ENCODE peak calls at places on chromosomes 13 and 19, in four cellular contexts. Z is uterus, C is GM23248, O is hepatocyte. R is an unnamed sample. For H3K9me3 and H3K27me3, the result is how much of the 10 kb centered on the place peaks cover.

GRCh38 chr19:17718988-17719711 is at the start of gene MAP1S:
- DNase-seq in C (peak), O (peak), Z (peak), R (peak)

GRCh38 chr19:5306531-5306930 is 34.1 kb downstream of the PTPRS start:
- DNase-seq in Z (no peak), C (no peak), O (no peak), R (no peak)

GRCh38 chr13:35865341-35866240 is 265.6 kb downstream of the DCLK1 start:
- DNase-seq in C (no peak), Z (no peak), O (no peak), R (no peak)

GRCh38 chr13:97322740-97323342 is 100.7 kb downstream of the MBNL2 start:
- DNase-seq in O (no peak), C (peak), Z (no peak), R (no peak)

GRCh38 chr19:28377077-28377476 is 835.9 kb downstream of the UQCRFS1 start:
- DNase-seq in Z (no peak), O (peak), C (peak), R (no peak)

GRCh38 chr19:39128511-39129079 is 3.0 kb downstream of the PAK4 start:
- DNase-seq in O (peak), Z (no peak), C (peak), R (no peak)

GRCh38 chr13:32969516-32969941 is 46.7 kb upstream of the KL start:
- DNase-seq in Z (peak), C (peak), O (peak), R (no peak)

GRCh38 chr13:27621116-27621365 is 651 bp upstream of the POLR1D start:
- DNase-seq in O (no peak), Z (no peak), C (no peak), R (no peak)

GRCh38 chr13:110136660-110137585 is 170.0 kb downstream of the COL4A1 start:
- DNase-seq in C (no peak), O (no peak), Z (no peak), R (no peak)

GRCh38 chr13:82439159-82439904 is 1442.9 kb downstream of the SLITRK1 start:
- DNase-seq in O (no peak), C (no peak), Z (no peak), R (no peak)

GRCh38 chr19:19486343-19487076 is 28.8 kb downstream of the TSSK6 start:
- DNase-seq in C (no peak), Z (no peak), O (no peak), R (no peak)

GRCh38 chr19:10292206-10292788 is 2.5 kb downstream of the ICAM5 start:
- DNase-seq in C (peak), Z (peak), O (peak), R (peak)

GRCh38 chr19:1651548-1652394 is 644 bp downstream of the TCF3 start:
- DNase-seq in C (peak), O (peak), Z (peak), R (peak)

GRCh38 chr19:10503002-10503789 is at the start of gene KEAP1:
- DNase-seq in C (peak), O (peak), Z (no peak), R (peak)

GRCh38 chr13:98977568-98978270 is at the start of gene DOCK9:
- DNase-seq in Z (peak), O (peak), C (peak), R (no peak)

GRCh38 chr13:62119739-62120700 is 704.4 kb upstream of the PCDH20 start:
- DNase-seq in C (peak), Z (no peak), O (peak), R (no peak)

GRCh38 chr19:7871280-7871529 is 3.0 kb downstream of the PRR36 start:
- DNase-seq in Z (no peak), C (no peak), O (no peak), R (no peak)

GRCh38 chr19:38736413-38737280 is 7.6 kb downstream of the CAPN12 start:
- DNase-seq in O (peak), C (peak), Z (peak), R (peak)

GRCh38 chr19:33311326-33311682 is 9.0 kb upstream of the CEBPA start:
- DNase-seq in Z (no peak), O (no peak), C (no peak), R (no peak)

GRCh38 chr19:57026476-57026875 is 93.3 kb upstream of the USP29 start:
- DNase-seq in Z (no peak), C (no peak), O (no peak), R (no peak)

GRCh38 chr19:57027360-57027759 is 92.4 kb upstream of the USP29 start:
- DNase-seq in Z (no peak), C (no peak), O (no peak), R (no peak)

GRCh38 chr19:57031156-57031555 is 88.6 kb upstream of the USP29 start:
- DNase-seq in O (no peak), C (no peak), Z (no peak), R (no peak)

GRCh38 chr19:57028804-57029525 is 90.8 kb upstream of the USP29 start:
- DNase-seq in C (no peak), O (no peak), Z (no peak), R (no peak)

GRCh38 chr19:57025491-57025890 is 94.3 kb upstream of the USP29 start:
- DNase-seq in O (no peak), C (no peak), Z (no peak), R (no peak)
- H3K9me3 ChIP-seq in O (under half), C (under half), Z (under half), R (under half)

DNA sequence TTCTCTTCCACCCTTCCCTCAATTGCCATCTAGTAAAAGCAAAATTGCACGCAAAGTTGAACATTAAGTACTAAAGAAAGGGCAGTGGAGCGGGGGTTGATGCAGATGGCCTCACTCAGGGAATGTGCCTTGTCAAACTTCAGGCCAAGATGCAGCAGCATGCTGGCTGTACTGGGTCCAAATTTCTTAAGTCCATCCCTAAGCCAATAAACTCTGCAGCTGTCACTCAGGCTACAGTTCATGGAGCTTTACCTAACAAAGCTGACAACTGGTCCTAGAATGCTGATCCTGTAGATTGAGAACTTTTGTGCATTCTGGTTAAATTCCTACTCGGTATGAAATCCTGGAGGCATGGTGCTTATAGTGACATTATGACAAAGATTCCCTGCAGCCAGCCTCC is 88.4 kb downstream of the FOXO1 start:
- DNase-seq in Z (no peak), C (no peak), O (no peak), R (no peak)
- H3K27me3 ChIP-seq in Z (under half), C (under half), O (under half), R (under half)

GRCh38 chr13:51746802-51747201 is 57.2 kb downstream of the DHRS12 start:
- DNase-seq in C (no peak), O (no peak), Z (no peak), R (no peak)
- H3K27ac ChIP-seq in C (no peak), O (peak), Z (no peak), R (no peak)

DNA sequence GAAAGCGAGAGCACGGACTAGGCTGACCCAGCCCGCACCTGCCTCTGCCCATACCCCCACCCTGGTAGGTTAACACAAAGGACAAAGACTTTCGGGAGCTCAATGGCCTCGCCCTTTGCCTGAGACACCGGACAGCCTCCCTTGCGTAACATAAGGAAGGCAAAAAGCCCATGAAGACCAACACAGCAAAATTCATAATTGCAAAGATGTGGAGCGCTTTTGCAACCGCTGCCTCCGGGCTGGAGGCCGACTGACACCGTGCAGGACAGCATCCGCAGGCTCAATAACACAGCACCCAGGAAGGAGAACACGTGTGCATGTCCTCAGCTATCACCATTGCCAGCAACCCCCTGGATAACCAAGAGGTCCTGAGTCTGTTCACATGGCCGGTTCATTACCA is 15.4 kb downstream of the LILRA1 start:
- DNase-seq in Z (no peak), C (no peak), O (no peak), R (no peak)
- H3K9me3 ChIP-seq in Z (under half), C (under half), O (under half), R (under half)

DNA sequence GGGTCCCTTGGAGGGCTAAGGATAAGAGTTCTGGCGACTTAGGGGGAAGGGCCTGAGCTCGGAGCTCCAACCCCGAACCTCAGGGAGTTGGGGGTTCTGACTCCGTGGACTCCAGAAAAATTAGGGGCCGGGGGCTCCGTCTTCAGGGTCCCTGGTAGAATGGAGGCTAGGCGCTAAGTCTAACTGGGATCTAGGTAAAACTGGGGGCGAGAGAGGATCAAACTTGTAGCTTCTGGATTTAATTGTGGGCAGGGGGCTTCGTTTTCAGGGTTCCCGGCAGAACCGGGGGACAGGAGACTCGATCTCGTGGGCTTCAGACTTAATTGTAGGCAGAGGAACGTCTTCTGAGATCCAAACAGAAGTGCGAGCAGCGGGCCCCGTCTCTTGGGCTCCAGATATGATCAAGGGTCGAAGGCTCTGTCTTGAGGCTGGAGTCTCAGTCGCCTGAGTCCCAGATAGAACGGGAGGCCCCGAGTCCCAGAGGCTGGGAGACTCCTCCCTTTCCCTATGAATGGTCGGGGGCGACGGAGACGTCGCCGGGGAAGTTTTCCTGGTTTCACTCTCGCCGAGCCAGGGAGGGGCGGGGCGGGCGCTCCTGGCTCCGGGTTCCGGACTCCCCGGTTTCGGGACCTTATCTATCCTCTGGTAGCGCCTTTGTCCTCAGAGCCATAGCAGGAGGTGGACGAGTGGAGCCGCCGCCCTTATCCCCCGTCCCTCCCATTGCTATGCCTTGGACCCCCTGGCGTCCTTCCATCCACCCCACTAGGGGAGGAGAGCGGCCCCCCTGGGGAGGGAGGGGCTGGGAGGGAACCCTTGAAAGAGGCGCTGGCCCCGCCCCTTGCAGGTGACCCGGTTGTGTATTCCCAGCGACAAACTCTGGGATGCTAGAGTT is 1.3 kb downstream of the NECTIN2 start:
- DNase-seq in C (peak), Z (peak), O (peak), R (no peak)
- H3K27me3 ChIP-seq in C (under half), Z (under half), O (under half), R (under half)

GRCh38 chr19:11598103-11598483 is 810 bp downstream of the ZNF627 start:
- DNase-seq in O (no peak), Z (no peak), C (no peak), R (no peak)
- H3K27ac ChIP-seq in O (peak), Z (peak), C (peak), R (no peak)

DNA sequence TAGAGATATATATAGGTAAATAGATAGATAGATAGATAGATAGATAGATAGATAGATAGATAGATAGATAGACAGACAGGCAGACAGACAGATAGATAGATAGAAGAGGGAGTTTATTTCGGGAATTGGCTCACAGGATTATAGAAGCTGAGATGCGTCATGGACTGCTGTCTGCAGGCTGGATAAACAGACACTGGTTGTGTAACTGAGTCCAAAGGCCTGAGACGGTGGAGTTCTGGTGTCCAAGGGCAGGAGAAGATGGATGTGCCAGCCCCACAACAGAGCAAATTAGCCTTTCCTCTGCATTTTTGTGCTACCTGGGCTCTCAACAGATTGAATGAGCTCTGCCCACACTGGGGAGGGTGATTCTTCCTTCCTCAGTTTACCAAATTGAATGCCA is 2.7 kb downstream of the CYP4F3 start:
- DNase-seq in C (no peak), O (no peak), Z (no peak), R (no peak)
- H3K9me3 ChIP-seq in C (under half), O (under half), Z (under half), R (under half)

GRCh38 chr13:112069727-112070300 is 2.9 kb downstream of the SOX1 start:
- DNase-seq in Z (no peak), O (no peak), C (no peak), R (no peak)
- H3K27me3 ChIP-seq in Z (half or more), O (half or more), C (half or more), R (half or more)

R was measured in CD4-positive, alpha-beta T cell.